ENCODE peak calls at places on chromosome 7, in six cellular contexts. G, K, F, H, E and M are unnamed samples.

GRCh38 chr7:98148607-98149006 is 41.9 kb downstream of the LMTK2 start:
- DNase-seq in F (no peak), E (no peak), G (no peak), K (no peak), H (no peak), M (no peak)

GRCh38 chr7:8236781-8237407 is 25.1 kb downstream of the ICA1 start:
- DNase-seq in F (no peak), G (no peak), K (no peak), E (no peak), H (no peak), M (no peak)

GRCh38 chr7:151264615-151265014 is 16.1 kb upstream of the SMARCD3 start:
- DNase-seq in F (no peak), E (no peak), H (no peak), G (no peak), K (no peak), M (no peak)

GRCh38 chr7:84524714-84525694 is 330.4 kb upstream of the SEMA3A start:
- DNase-seq in K (no peak), H (no peak), G (peak), E (no peak), F (peak), M (peak)

GRCh38 chr7:72415586-72415985 is 3.4 kb upstream of the CALN1 start:
- DNase-seq in G (no peak), K (no peak), H (no peak), F (no peak), E (no peak), M (no peak)

GRCh38 chr7:70104243-70104642 is 506.0 kb downstream of the AUTS2 start:
- DNase-seq in G (no peak), K (no peak), E (no peak), F (peak), H (no peak), M (no peak)

GRCh38 chr7:70829221-70830059 is 302.5 kb upstream of the GALNT17 start:
- DNase-seq in E (peak), F (peak), K (peak), G (peak), H (peak), M (peak)

GRCh38 chr7:46108272-46108671 is 187.2 kb upstream of the IGFBP3 start:
- DNase-seq in K (no peak), E (no peak), H (no peak), G (no peak), F (no peak), M (no peak)

GRCh38 chr7:93011351-93012294 is 106.2 kb downstream of the SAMD9 start:
- DNase-seq in E (no peak), F (peak), K (no peak), H (no peak), G (peak), M (peak)

GRCh38 chr7:155577509-155577905 is 31.1 kb upstream of the CNPY1 start:
- DNase-seq in K (no peak), G (no peak), H (no peak), E (no peak), F (no peak), M (no peak)

GRCh38 chr7:72603073-72603472 is 190.9 kb upstream of the CALN1 start:
- DNase-seq in K (no peak), E (no peak), F (no peak), G (no peak), H (no peak), M (no peak)

GRCh38 chr7:39271386-39271785 is 293.7 kb downstream of the POU6F2 start:
- DNase-seq in H (no peak), G (no peak), E (no peak), F (peak), K (peak), M (peak)

GRCh38 chr7:114085592-114086490 is 167.0 kb upstream of the PPP1R3A start:
- DNase-seq in E (no peak), G (peak), H (peak), K (peak), F (peak), M (peak)

GRCh38 chr7:33888206-33888605 is 17.1 kb upstream of the BMPER start:
- DNase-seq in H (peak), K (no peak), F (no peak), G (no peak), E (no peak), M (peak)

GRCh38 chr7:95883208-95883607 is 110.9 kb downstream of the DYNC1I1 start:
- DNase-seq in E (peak), G (no peak), H (no peak), K (no peak), F (no peak), M (no peak)

GRCh38 chr7:55006499-55006898 is 12.3 kb upstream of the EGFR start:
- DNase-seq in F (no peak), G (no peak), H (peak), E (no peak), K (no peak), M (no peak)

GRCh38 chr7:150410131-150410530 is 31.0 kb downstream of the ZNF775 start:
- DNase-seq in K (no peak), F (no peak), G (no peak), H (no peak), E (no peak), M (no peak)

GRCh38 chr7:33745934-33746333 is 159.4 kb upstream of the BMPER start:
- DNase-seq in H (no peak), F (peak), G (peak), K (no peak), E (no peak), M (peak)

GRCh38 chr7:27185708-27186449 is 847 bp upstream of the HOXA11 start:
- DNase-seq in G (no peak), K (no peak), F (no peak), H (peak), E (no peak), M (no peak)

GRCh38 chr7:59079-59825 is 133.1 kb upstream of the FAM20C start:
- DNase-seq in G (no peak), E (no peak), K (no peak), F (no peak), H (peak), M (no peak)

GRCh38 chr7:118327179-118327578 is 102.7 kb downstream of the ANKRD7 start:
- DNase-seq in G (no peak), E (no peak), K (no peak), H (no peak), F (no peak), M (no peak)

GRCh38 chr7:33108591-33108930 is 643 bp downstream of the RP9 start:
- DNase-seq in H (no peak), E (peak), G (no peak), F (no peak), K (peak), M (no peak)

GRCh38 chr7:34991938-34992840 is 45.1 kb downstream of the DPY19L1 start:
- DNase-seq in K (no peak), F (peak), H (no peak), E (peak), G (peak), M (peak)
- H3K9ac ChIP-seq in K (no peak), F (peak), H (no peak), E (no peak), G (no peak), M (peak)

DNA sequence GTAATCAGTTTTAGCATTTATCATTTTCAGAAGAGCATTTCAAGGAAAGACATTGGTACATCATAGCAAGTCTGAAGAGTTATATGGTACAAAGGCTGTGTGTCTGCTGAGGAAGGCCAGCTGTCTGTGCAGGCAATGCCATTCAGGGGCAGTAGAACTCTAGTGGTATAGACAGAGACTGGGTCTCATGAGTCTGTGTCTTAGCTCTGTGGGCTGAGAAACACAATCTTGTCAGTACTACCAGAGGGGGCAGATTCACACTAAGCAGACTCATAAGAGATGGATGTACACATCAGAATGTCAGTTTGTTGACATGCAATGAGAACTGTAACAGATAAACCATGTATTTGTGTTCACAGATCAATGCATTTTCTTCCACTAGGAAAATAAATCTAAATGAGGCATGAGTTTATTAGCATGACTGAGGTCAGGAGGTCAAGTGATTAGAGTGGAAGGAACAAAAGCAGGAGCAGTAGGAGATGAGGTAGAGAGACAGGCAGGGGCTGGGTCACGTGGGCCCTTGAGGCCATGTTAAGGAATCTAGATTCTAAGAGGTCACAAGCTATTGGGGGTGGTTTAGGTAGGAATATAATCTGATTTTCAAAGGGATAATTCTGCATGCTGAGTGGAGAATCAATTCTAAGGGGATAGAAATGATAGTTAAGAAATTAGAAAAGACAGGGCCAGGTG is 7.5 kb upstream of the GGCT start:
- DNase-seq in E (peak), K (peak), F (no peak), G (no peak), H (no peak), M (no peak)
- H3K9ac ChIP-seq in E (no peak), K (no peak), F (no peak), G (no peak), H (no peak), M (no peak)

GRCh38 chr7:132407764-132408163 is 168.5 kb downstream of the PLXNA4 start:
- DNase-seq in F (no peak), K (no peak), E (no peak), H (no peak), G (no peak), M (no peak)
- H3K9ac ChIP-seq in F (no peak), K (no peak), E (no peak), H (no peak), G (no peak), M (no peak)

DNA sequence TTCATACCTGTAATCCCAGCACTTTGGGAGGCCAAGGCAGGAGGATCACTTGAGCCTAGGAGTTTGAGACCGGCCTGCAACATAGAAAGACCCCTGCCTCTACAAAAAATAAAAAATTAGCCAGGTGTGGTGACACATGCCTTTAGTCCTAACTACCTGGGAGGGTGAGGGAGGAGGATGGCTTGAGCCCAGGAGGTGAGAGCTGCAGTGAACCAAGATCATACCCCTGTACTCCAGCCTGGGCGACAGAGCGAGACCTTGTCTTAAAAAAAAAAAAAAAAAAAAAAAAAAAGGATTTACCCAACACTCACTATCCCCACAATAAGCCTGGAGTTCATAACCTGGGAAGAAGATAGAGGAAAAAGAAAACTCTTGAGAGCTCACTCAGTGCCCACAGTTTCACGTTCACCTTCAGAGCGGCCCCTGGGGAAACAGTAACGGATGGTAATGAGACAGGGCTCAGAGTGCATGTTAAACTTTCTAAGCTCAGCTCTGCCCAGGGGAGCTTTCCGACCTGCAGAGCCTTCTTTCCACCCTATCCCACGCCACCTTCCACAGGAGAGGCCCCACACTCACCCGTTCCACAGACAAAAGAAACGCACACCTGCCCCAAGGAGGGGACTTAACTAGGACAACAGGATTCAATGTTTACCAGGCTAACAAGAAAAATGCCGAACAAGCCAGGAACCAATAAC is 259.8 kb upstream of the KLF14 start:
- DNase-seq in E (no peak), F (no peak), K (no peak), G (no peak), H (no peak), M (no peak)
- H3K9ac ChIP-seq in E (peak), F (peak), K (no peak), G (no peak), H (no peak), M (no peak)

GRCh38 chr7:82275342-82275741 is 168.2 kb downstream of the CACNA2D1 start:
- DNase-seq in K (no peak), H (no peak), G (no peak), F (no peak), E (no peak), M (no peak)
- H3K9ac ChIP-seq in K (no peak), H (no peak), G (no peak), F (no peak), E (no peak), M (no peak)

GRCh38 chr7:156608176-156608478 is 32.4 kb upstream of the RNF32 start:
- DNase-seq in E (no peak), F (no peak), G (no peak), H (no peak), K (no peak), M (no peak)
- H3K9ac ChIP-seq in E (no peak), F (no peak), G (no peak), H (no peak), K (no peak), M (no peak)